ENCODE peak calls at places on chromosome 21, in five cellular contexts. N is GM23248, F is dorsolateral prefrontal cortex, P is H54, H is GM23338. B is an unnamed sample.
A peak's percentile ranks its signal among the peaks of the same experiment; 100 is the strongest.

GRCh38 chr21:44919111-44919912 is 1.4 kb downstream of the ITGB2 start:
- DNase-seq in F (no peak), P (no peak), H (no peak), N (peak; percentile 30), B (no peak)

GRCh38 chr21:45764792-45765191 is 121.3 kb downstream of the PCBP3 start:
- DNase-seq in N (no peak), H (no peak), F (no peak), P (no peak), B (no peak)

GRCh38 chr21:16870116-16870515 is 642.7 kb upstream of the CXADR start:
- DNase-seq in N (peak; percentile 45), F (no peak), H (no peak), P (no peak), B (peak; percentile 61)

GRCh38 chr21:39676054-39676771 is 63.5 kb downstream of the B3GALT5 start:
- DNase-seq in H (no peak), P (no peak), N (peak; percentile 44), F (no peak), B (peak; percentile 16)

GRCh38 chr21:45319461-45320211 is 31.9 kb upstream of the POFUT2 start:
- DNase-seq in F (no peak), P (peak; percentile 93), H (no peak), N (peak; percentile 30), B (no peak)

GRCh38 chr21:44255519-44255981 is 6.1 kb downstream of the DNMT3L start:
- DNase-seq in F (no peak), P (peak; percentile 51), H (no peak), N (no peak), B (peak; percentile 16)

GRCh38 chr21:20875741-20876140 is 122.5 kb upstream of the NCAM2 start:
- DNase-seq in F (no peak), H (peak; percentile 11), P (no peak), N (no peak), B (no peak)

GRCh38 chr21:33543505-33544129 is 779 bp downstream of the SON start:
- DNase-seq in P (no peak), H (no peak), F (no peak), N (peak; percentile 80), B (no peak)

GRCh38 chr21:33300701-33301631 is 23.8 kb upstream of the IFNAR1 start:
- DNase-seq in H (no peak), P (no peak), F (no peak), N (no peak), B (peak; percentile 50)

GRCh38 chr21:31157756-31158155 is 119.5 kb upstream of the KRTAP19-8 start:
- DNase-seq in P (no peak), H (peak; percentile 76), N (no peak), F (no peak), B (no peak)

GRCh38 chr21:43835061-43835460 is 30.0 kb upstream of the AGPAT3 start:
- DNase-seq in P (no peak), H (no peak), F (no peak), N (no peak), B (no peak)

GRCh38 chr21:42672699-42673458 is 19.5 kb downstream of the PDE9A start:
- DNase-seq in F (no peak), N (peak; percentile 46), P (peak; percentile 85), H (no peak), B (peak; percentile 80)

GRCh38 chr21:33940164-33940563 is 24.6 kb upstream of the ATP5PO start:
- DNase-seq in P (no peak), H (no peak), F (no peak), N (peak; percentile 14), B (peak; percentile 70)

GRCh38 chr21:45365608-45366241 is 39.2 kb upstream of the COL18A1 start:
- DNase-seq in P (peak; percentile 89), N (peak; percentile 38), F (no peak), H (peak; percentile 89), B (peak; percentile 83)

B was measured in fibroblast of pulmonary artery.